ENCODE peak calls at places on chromosomes 2 and 18, in nine cellular contexts. Q is left ventricle myocardium inferior; G is right atrium auricular region; N is transverse colon; E is naive thymus-derived CD4-positive, alpha-beta T cell; W is heart left ventricle; U is GM23248; M is heart right ventricle; F is endothelial cell of umbilical vein. V is an unnamed sample.

GRCh38 chr18:3463052-3463451 is 13.1 kb downstream of the TGIF1 start:
- DNase-seq in Q (no peak), G (no peak), N (no peak), E (no peak), W (no peak), U (peak; percentile 79), M (no peak), F (peak; percentile 46), V (no peak)

GRCh38 chr2:217650716-217651360 is 352.0 kb downstream of the TNS1 start:
- DNase-seq in Q (no peak), G (no peak), N (no peak), E (peak; percentile 23), W (no peak), U (peak; percentile 75), M (peak; percentile 65), F (peak; percentile 51), V (no peak)

GRCh38 chr18:57624988-57625387 is 3.4 kb upstream of the NARS1 start:
- DNase-seq in Q (no peak), G (no peak), N (no peak), E (no peak), W (no peak), U (peak; percentile 66), M (no peak), F (no peak), V (no peak)

GRCh38 chr18:73983496-73983895 is 164.1 kb downstream of the FBXO15 start:
- DNase-seq in Q (no peak), G (no peak), N (no peak), E (no peak), W (no peak), U (no peak), M (no peak), F (no peak), V (no peak)

GRCh38 chr18:34801769-34802168 is 91.7 kb downstream of the DTNA start:
- DNase-seq in Q (no peak), G (no peak), N (no peak), E (no peak), W (no peak), U (peak; percentile 89), M (no peak), F (no peak), V (no peak)

GRCh38 chr2:88091943-88092342 is 24.3 kb downstream of the SMYD1 start:
- DNase-seq in Q (no peak), G (no peak), N (no peak), E (no peak), W (no peak), U (no peak), M (no peak), F (no peak), V (no peak)

GRCh38 chr2:99278793-99279291 is 22.2 kb downstream of the LYG1 start:
- DNase-seq in Q (no peak), G (no peak), N (no peak), E (no peak), W (no peak), U (peak; percentile 87), M (no peak), F (no peak), V (no peak)

GRCh38 chr2:102761763-102762162 is at the start of gene TMEM182:
- DNase-seq in Q (peak; percentile 70), G (no peak), N (no peak), E (no peak), W (peak; percentile 73), U (no peak), M (peak; percentile 72), F (no peak), V (no peak)

DNA sequence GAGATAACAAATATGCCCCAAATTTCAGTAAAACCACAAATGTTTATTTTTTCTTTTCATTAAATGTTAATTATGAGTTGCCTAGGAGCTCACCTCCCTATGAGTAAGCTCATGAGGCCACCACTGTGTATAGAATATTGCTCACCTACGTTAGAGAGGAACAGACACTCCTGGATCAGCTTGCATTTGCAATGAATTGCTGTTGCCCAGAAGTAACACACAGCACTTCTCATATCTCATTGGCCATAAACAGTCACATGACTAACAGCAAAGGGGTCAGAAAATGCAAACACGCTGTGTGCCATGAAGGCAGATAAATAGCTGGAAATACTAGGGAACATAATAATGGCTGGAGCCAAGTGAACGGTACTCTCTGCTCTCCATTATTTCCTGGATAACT is 89.0 kb upstream of the GALNT5 start:
- DNase-seq in Q (no peak), G (no peak), N (no peak), E (no peak), W (no peak), U (no peak), M (no peak), F (no peak), V (no peak)
- H3K4me1 ChIP-seq in Q (peaks cover 7% of the 10 kb centered on the region), G (no peaks in the 10 kb centered on the region), N (no peaks in the 10 kb centered on the region), E (no peaks in the 10 kb centered on the region), W (no peaks in the 10 kb centered on the region), U (peaks cover 32% of the 10 kb centered on the region), M (no peaks in the 10 kb centered on the region), F (peaks cover 8% of the 10 kb centered on the region), V (no peaks in the 10 kb centered on the region)

GRCh38 chr18:63234839-63235238 is 84.7 kb downstream of the BCL2 start:
- DNase-seq in Q (no peak), G (no peak), N (no peak), E (no peak), W (no peak), U (no peak), M (no peak), F (peak; percentile 24), V (no peak)

GRCh38 chr18:63237911-63238710 is 81.5 kb downstream of the BCL2 start:
- DNase-seq in Q (no peak), G (no peak), N (peak; percentile 35), E (no peak), W (no peak), U (peak; percentile 92), M (peak; percentile 47), F (peak; percentile 84), V (no peak)

GRCh38 chr18:63237486-63237885 is 82.1 kb downstream of the BCL2 start:
- DNase-seq in Q (no peak), G (no peak), N (no peak), E (no peak), W (no peak), U (no peak), M (no peak), F (no peak), V (no peak)

GRCh38 chr18:63236990-63237389 is 82.6 kb downstream of the BCL2 start:
- DNase-seq in Q (peak; percentile 25), G (no peak), N (peak; percentile 35), E (no peak), W (no peak), U (peak; percentile 44), M (no peak), F (no peak), V (no peak)

DNA sequence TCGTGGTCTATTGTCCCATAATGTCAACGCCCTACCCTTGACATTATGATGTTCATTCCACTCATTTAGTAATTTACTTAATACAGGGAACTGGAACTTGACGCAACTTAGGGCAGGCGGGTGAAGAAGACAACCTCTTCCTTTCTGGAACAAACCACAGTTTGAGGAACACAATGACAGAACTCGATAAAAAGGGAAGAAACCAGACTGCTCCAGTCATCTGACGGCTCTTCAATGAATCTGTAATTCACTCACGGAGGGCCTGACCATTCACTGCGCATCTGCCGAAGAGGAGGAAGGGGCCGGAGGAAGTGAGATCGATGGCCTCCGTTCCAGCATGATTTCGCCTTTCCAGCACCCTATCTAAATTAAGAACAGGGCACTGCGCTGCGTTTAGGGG is 83.2 kb downstream of the BCL2 start:
- DNase-seq in Q (peak; percentile 26), G (no peak), N (no peak), E (no peak), W (no peak), U (no peak), M (peak; percentile 38), F (no peak), V (no peak)
- H3K27ac ChIP-seq in Q (peak overlapping the region; percentile 76), G (no peak overlapping the region), N (peak overlapping the region; percentile 64), E (no peak overlapping the region), W (peak overlapping the region; percentile 90), U (no peak overlapping the region), M (peak overlapping the region; percentile 89), F (no peak overlapping the region), V (peak overlapping the region; percentile 81)

GRCh38 chr2:42239811-42240210 is 70.7 kb downstream of the EML4 start:
- DNase-seq in Q (no peak), G (no peak), N (no peak), E (no peak), W (no peak), U (peak; percentile 17), M (no peak), F (no peak), V (no peak)

GRCh38 chr2:42244520-42244919 is 75.4 kb downstream of the EML4 start:
- DNase-seq in Q (no peak), G (no peak), N (no peak), E (no peak), W (no peak), U (no peak), M (no peak), F (no peak), V (no peak)

GRCh38 chr2:42241517-42241916 is 72.4 kb downstream of the EML4 start:
- DNase-seq in Q (no peak), G (no peak), N (no peak), E (no peak), W (no peak), U (no peak), M (no peak), F (peak; percentile 27), V (no peak)

GRCh38 chr2:42245392-42245791 is 76.2 kb downstream of the EML4 start:
- DNase-seq in Q (no peak), G (no peak), N (no peak), E (no peak), W (no peak), U (no peak), M (no peak), F (no peak), V (no peak)

DNA sequence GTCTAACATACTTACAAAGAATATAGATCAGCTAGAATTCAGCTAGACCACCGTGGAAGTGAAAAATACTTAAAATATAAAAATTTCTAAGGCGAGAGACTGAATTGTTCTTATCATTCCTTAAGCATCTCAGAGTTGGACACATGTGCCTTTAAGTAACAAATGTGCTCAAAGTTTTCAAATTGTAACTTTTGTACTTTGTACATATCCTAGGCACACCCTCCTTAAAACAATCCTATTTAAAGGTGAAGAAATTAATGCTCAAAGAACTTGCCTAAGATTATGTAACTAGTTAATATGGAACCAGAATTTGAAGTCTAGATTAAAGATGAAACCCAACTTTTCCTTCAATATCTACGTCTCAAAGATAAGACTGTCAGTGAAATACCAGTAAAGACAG is 74.1 kb downstream of the EML4 start:
- DNase-seq in Q (no peak), G (no peak), N (no peak), E (no peak), W (no peak), U (no peak), M (no peak), F (no peak), V (no peak)
- H3K4me1 ChIP-seq in Q (peaks cover 10% of the 10 kb centered on the region), G (no peaks in the 10 kb centered on the region), N (peaks cover 21% of the 10 kb centered on the region), E (peaks cover 33% of the 10 kb centered on the region), W (no peaks in the 10 kb centered on the region), U (peaks cover 8% of the 10 kb centered on the region), M (peaks cover 6% of the 10 kb centered on the region), F (peaks cover 8% of the 10 kb centered on the region), V (no peaks in the 10 kb centered on the region)

DNA sequence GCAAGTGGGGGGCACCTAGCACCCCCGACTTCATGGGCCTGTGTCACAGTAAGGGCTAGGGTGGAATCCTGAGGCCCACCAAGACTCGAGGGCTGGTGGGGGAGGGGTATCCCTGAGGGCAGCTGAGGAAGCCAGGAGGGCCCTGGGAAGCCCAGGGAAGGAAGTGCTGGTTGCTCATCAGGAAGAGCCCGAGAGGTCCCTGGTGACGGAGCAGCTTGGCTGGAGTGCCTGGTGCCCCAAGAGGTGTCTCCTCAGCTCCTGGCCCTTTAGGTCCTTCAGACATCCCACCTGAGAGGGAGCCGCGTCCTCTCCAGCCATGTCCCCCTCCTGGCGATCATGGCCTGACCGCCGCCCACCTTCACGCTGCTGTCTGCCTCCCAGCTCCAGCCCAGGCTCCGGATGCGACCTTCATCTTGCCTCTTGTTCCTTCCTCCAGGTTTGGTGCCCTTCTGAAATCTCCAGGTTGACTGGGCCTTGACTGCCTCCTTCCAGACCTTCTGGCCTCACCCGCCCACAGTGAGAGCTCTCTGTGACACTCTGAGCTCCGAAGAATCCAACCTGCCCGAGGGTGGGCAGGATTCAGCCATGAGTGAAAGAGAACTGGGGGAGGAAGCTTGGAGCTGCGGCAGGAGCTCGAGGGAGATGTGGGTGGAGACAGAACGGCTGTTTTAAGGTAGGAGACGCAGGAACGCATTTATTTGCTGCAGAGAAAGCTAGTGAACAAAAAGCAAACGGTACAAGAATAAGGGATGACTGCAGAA is 42.7 kb upstream of the SEMA4C start:
- DNase-seq in Q (no peak), G (no peak), N (no peak), E (no peak), W (no peak), U (no peak), M (no peak), F (no peak), V (no peak)
- H3K27ac ChIP-seq in Q (peak overlapping the region; percentile 73), G (no peak overlapping the region), N (no peak overlapping the region), E (peak overlapping the region; percentile 61), W (peak overlapping the region; percentile 70), U (no peak overlapping the region), M (peak overlapping the region; percentile 77), F (no peak overlapping the region), V (no peak overlapping the region)

V was measured in sigmoid colon.